ENCODE peak calls at places on chromosomes 12 and 14, in six cellular contexts. Y is stimulated activated naive CD4-positive, alpha-beta T cell treated with Interleukin-2 at 50 U/mL for 16 hours; W is HEK293T; D is fibroblast of pulmonary artery; C is NCI-H1092; F is RWPE1. I is an unnamed sample.
A peak's percentile ranks its signal among the peaks of the same experiment; 100 is the strongest.

GRCh38 chr12:104094284-104094683 is 30.0 kb downstream of the HCFC2 start:
- DNase-seq in Y (no peak), W (no peak), D (no peak), C (no peak), F (no peak), I (no peak)

GRCh38 chr14:54447231-54447692 is 6.1 kb upstream of the CNIH1 start:
- DNase-seq in Y (no peak), W (no peak), D (peak; percentile 92), C (no peak), F (peak; percentile 80), I (no peak)

GRCh38 chr12:85468356-85469157 is 188.5 kb downstream of the ALX1 start:
- DNase-seq in Y (no peak), W (peak; percentile 50), D (peak; percentile 82), C (no peak), F (peak; percentile 62), I (peak; percentile 56)

GRCh38 chr12:82609234-82609914 is 77.3 kb upstream of the TMTC2 start:
- DNase-seq in Y (no peak), W (no peak), D (no peak), C (no peak), F (no peak), I (no peak)

GRCh38 chr14:50955373-50956043 is 11.2 kb upstream of the PYGL start:
- DNase-seq in Y (no peak), W (peak; percentile 72), D (peak; percentile 88), C (no peak), F (peak; percentile 96), I (peak; percentile 61)

GRCh38 chr12:12511895-12512674 is 50.6 kb downstream of the DUSP16 start:
- DNase-seq in Y (peak; percentile 45), W (no peak), D (no peak), C (no peak), F (no peak), I (no peak)

GRCh38 chr14:76919811-76920571 is 93.8 kb downstream of the LRRC74A start:
- DNase-seq in Y (peak; percentile 13), W (no peak), D (peak; percentile 96), C (peak; percentile 85), F (peak; percentile 20), I (no peak)

GRCh38 chr14:55482936-55483605 is 42.7 kb upstream of the TBPL2 start:
- DNase-seq in Y (no peak), W (no peak), D (no peak), C (no peak), F (peak; percentile 33), I (no peak)

GRCh38 chr12:57161491-57161890 is 14.1 kb upstream of the LRP1-AS start:
- DNase-seq in Y (no peak), W (no peak), D (no peak), C (no peak), F (no peak), I (no peak)

GRCh38 chr14:78356406-78356805 is 186.2 kb downstream of the NRXN3 start:
- DNase-seq in Y (no peak), W (no peak), D (no peak), C (peak; percentile 41), F (no peak), I (peak; percentile 16)

GRCh38 chr12:20300457-20300856 is 67.9 kb upstream of the PDE3A start:
- DNase-seq in Y (no peak), W (no peak), D (no peak), C (no peak), F (no peak), I (no peak)

GRCh38 chr12:12791756-12792346 is 6.4 kb downstream of the APOLD1 start:
- DNase-seq in Y (no peak), W (no peak), D (no peak), C (peak; percentile 7), F (no peak), I (no peak)

GRCh38 chr12:66269757-66270383 is 32.4 kb upstream of the HELB start:
- DNase-seq in Y (no peak), W (peak; percentile 55), D (peak; percentile 70), C (no peak), F (peak; percentile 42), I (peak; percentile 71)

GRCh38 chr12:53044052-53044581 is 5.7 kb upstream of the TNS2 start:
- DNase-seq in Y (no peak), W (no peak), D (no peak), C (no peak), F (no peak), I (no peak)

GRCh38 chr14:92724516-92725340 is 23.7 kb downstream of the LGMN start:
- DNase-seq in Y (no peak), W (no peak), D (peak; percentile 41), C (no peak), F (no peak), I (no peak)

GRCh38 chr14:101200008-101200649 is 296.6 kb upstream of the RTL1 start:
- DNase-seq in Y (no peak), W (no peak), D (no peak), C (no peak), F (no peak), I (no peak)

GRCh38 chr14:55948399-55948798 is 169.8 kb upstream of the PELI2 start:
- DNase-seq in Y (no peak), W (no peak), D (no peak), C (no peak), F (no peak), I (no peak)

GRCh38 chr12:127903146-127903545 is 363.8 kb upstream of the TMEM132C start:
- DNase-seq in Y (no peak), W (no peak), D (peak; percentile 6), C (no peak), F (no peak), I (no peak)

GRCh38 chr12:12376636-12377448 is 20.0 kb downstream of the BORCS5 start:
- DNase-seq in Y (no peak), W (peak; percentile 68), D (peak; percentile 90), C (peak; percentile 79), F (peak; percentile 59), I (peak; percentile 78)

GRCh38 chr12:51059086-51059485 is 11.0 kb downstream of the LETMD1 start:
- DNase-seq in Y (no peak), W (no peak), D (no peak), C (no peak), F (no peak), I (no peak)

GRCh38 chr12:28872654-28873268 is 276.3 kb upstream of the FAR2 start:
- DNase-seq in Y (no peak), W (peak; percentile 64), D (peak; percentile 79), C (no peak), F (peak; percentile 44), I (peak; percentile 80)

GRCh38 chr14:52876311-52876710 is 74.5 kb downstream of the FERMT2 start:
- DNase-seq in Y (no peak), W (no peak), D (peak; percentile 63), C (no peak), F (no peak), I (no peak)

GRCh38 chr12:69475237-69475984 is 5.2 kb downstream of the FRS2 start:
- DNase-seq in Y (no peak), W (no peak), D (peak; percentile 82), C (no peak), F (no peak), I (peak; percentile 28)

GRCh38 chr12:102522768-102523167 is 42.4 kb upstream of the IGF1 start:
- DNase-seq in Y (no peak), W (peak; percentile 21), D (no peak), C (no peak), F (no peak), I (no peak)

GRCh38 chr12:14993117-14993516 is 20.3 kb downstream of the PDE6H start:
- DNase-seq in Y (no peak), W (no peak), D (no peak), C (no peak), F (no peak), I (no peak)

GRCh38 chr14:101174980-101175606 is 271.6 kb upstream of the RTL1 start:
- DNase-seq in Y (no peak), W (no peak), D (no peak), C (peak; percentile 83), F (no peak), I (no peak)

GRCh38 chr12:90199008-90199407 is 490.4 kb upstream of the ATP2B1 start:
- DNase-seq in Y (no peak), W (no peak), D (peak; percentile 67), C (no peak), F (no peak), I (no peak)

GRCh38 chr12:128316981-128317526 is 50.1 kb downstream of the TMEM132C start:
- DNase-seq in Y (no peak), W (no peak), D (peak; percentile 11), C (no peak), F (no peak), I (no peak)

GRCh38 chr14:95095991-95096390 is 61.3 kb downstream of the DICER1 start:
- DNase-seq in Y (no peak), W (no peak), D (no peak), C (no peak), F (no peak), I (no peak)

GRCh38 chr14:75717729-75718128 is 56.7 kb downstream of the TTLL5 start:
- DNase-seq in Y (no peak), W (no peak), D (no peak), C (no peak), F (no peak), I (no peak)

GRCh38 chr12:94551810-94552209 is 92.1 kb upstream of the CEP83 start:
- DNase-seq in Y (no peak), W (no peak), D (no peak), C (no peak), F (no peak), I (no peak)

GRCh38 chr12:46522141-46522540 is 149.6 kb upstream of the SLC38A2 start:
- DNase-seq in Y (no peak), W (no peak), D (no peak), C (no peak), F (no peak), I (no peak)

GRCh38 chr14:99159341-99160340 is 112.4 kb downstream of the BCL11B start:
- DNase-seq in Y (no peak), W (no peak), D (no peak), C (no peak), F (no peak), I (no peak)

GRCh38 chr14:99519931-99520421 is 38.8 kb downstream of the CCNK start:
- DNase-seq in Y (no peak), W (no peak), D (no peak), C (no peak), F (no peak), I (no peak)